ENCODE peak calls at places on chromosomes 16 and 17, in ten cellular contexts. T, R, B, Q, P, E, K, X, L and M are unnamed samples.

GRCh38 chr17:14784997-14785696 is 480.0 kb downstream of the PMP22 start:
- DNase-seq in T (peak; percentile 33), R (no peak), B (no peak), Q (peak; percentile 85), P (no peak), E (peak; percentile 48), K (peak; percentile 7), X (no peak), L (no peak), M (no peak)

GRCh38 chr16:19067349-19068236 is at the start of gene COQ7:
- DNase-seq in T (peak; percentile 98), R (peak; percentile 98), B (peak; percentile 100), Q (peak; percentile 98), P (peak; percentile 91), E (peak; percentile 98), K (peak; percentile 99), X (peak; percentile 94), L (peak; percentile 99), M (peak; percentile 98)

GRCh38 chr17:71987634-71988033 is 133.2 kb upstream of the SOX9 start:
- DNase-seq in T (no peak), R (no peak), B (peak; percentile 24), Q (no peak), P (no peak), E (peak; percentile 93), K (no peak), X (no peak), L (peak; percentile 46), M (no peak)

GRCh38 chr17:8621585-8621984 is 8.9 kb downstream of the MYH10 start:
- DNase-seq in T (no peak), R (no peak), B (peak; percentile 72), Q (no peak), P (no peak), E (no peak), K (no peak), X (no peak), L (no peak), M (no peak)

GRCh38 chr17:19248923-19249574 is 11.9 kb downstream of the EPN2 start:
- DNase-seq in T (no peak), R (no peak), B (peak; percentile 95), Q (no peak), P (no peak), E (peak; percentile 82), K (no peak), X (no peak), L (no peak), M (no peak)

GRCh38 chr16:86074651-86075487 is 175.9 kb downstream of the IRF8 start:
- DNase-seq in T (no peak), R (no peak), B (peak; percentile 48), Q (peak; percentile 88), P (no peak), E (no peak), K (no peak), X (no peak), L (no peak), M (no peak)

GRCh38 chr17:67490471-67490870 is 113.4 kb downstream of the PITPNC1 start:
- DNase-seq in T (no peak), R (no peak), B (no peak), Q (peak; percentile 58), P (no peak), E (no peak), K (no peak), X (no peak), L (no peak), M (no peak)

GRCh38 chr17:71417142-71417541 is 703.7 kb upstream of the SOX9 start:
- DNase-seq in T (no peak), R (no peak), B (no peak), Q (no peak), P (no peak), E (no peak), K (no peak), X (no peak), L (no peak), M (no peak)

GRCh38 chr17:40293363-40293762 is 5.7 kb downstream of the CDC6 start:
- DNase-seq in T (no peak), R (no peak), B (no peak), Q (no peak), P (no peak), E (no peak), K (no peak), X (no peak), L (no peak), M (no peak)

GRCh38 chr16:1430759-1431496 is at the start of gene PERCC1:
- DNase-seq in T (no peak), R (no peak), B (no peak), Q (no peak), P (no peak), E (peak; percentile 21), K (no peak), X (no peak), L (no peak), M (no peak)

GRCh38 chr17:19273731-19274130 is 36.6 kb downstream of the EPN2 start:
- DNase-seq in T (no peak), R (no peak), B (no peak), Q (no peak), P (no peak), E (no peak), K (no peak), X (no peak), L (no peak), M (no peak)

GRCh38 chr17:81926451-81927144 is 937 bp downstream of the MAFG start:
- DNase-seq in T (peak; percentile 54), R (peak; percentile 87), B (peak; percentile 82), Q (peak; percentile 91), P (no peak), E (peak; percentile 74), K (no peak), X (no peak), L (peak; percentile 71), M (peak; percentile 67)

GRCh38 chr17:75749545-75750389 is 15.2 kb downstream of the GALK1 start:
- DNase-seq in T (peak; percentile 95), R (peak; percentile 90), B (peak; percentile 46), Q (peak; percentile 98), P (no peak), E (peak; percentile 79), K (peak; percentile 76), X (peak; percentile 79), L (peak; percentile 55), M (peak; percentile 72)

DNA sequence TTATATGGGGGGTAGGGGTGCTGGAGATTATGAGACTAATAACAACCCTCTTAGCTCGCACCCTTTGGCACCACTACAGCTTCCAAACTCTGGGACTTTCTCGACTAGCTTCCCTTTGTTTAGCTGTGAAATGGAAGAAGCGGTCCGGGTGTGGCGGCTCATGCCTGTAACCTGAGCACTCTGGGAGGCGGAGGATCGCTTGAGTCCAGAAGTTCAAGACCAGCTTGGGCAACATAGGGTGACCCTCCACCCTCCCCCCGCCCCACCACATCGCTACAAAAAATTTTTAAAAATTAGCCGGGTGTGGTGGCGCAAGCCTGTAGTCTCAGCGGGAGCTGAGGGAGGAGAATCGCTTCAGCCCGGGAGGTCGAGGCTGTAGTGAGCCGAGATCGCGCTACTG is 807 bp upstream of the CDH3 start:
- DNase-seq in T (no peak), R (no peak), B (no peak), Q (peak; percentile 84), P (no peak), E (no peak), K (no peak), X (no peak), L (no peak), M (no peak)
- H3K27ac ChIP-seq in T (no peak overlapping the region), R (no peak overlapping the region), B (no peak overlapping the region), Q (no peak overlapping the region), P (peak overlapping the region; percentile 94), E (peak overlapping the region; percentile 45), K (no peak overlapping the region), X (no peak overlapping the region), L (peak overlapping the region; percentile 82), M (no peak overlapping the region)

GRCh38 chr17:13114601-13115024 is 96.8 kb upstream of the ELAC2 start:
- DNase-seq in T (no peak), R (peak; percentile 37), B (peak; percentile 79), Q (peak; percentile 89), P (no peak), E (peak; percentile 71), K (no peak), X (no peak), L (peak; percentile 56), M (no peak)
- H3K27ac ChIP-seq in T (no peak overlapping the region), R (no peak overlapping the region), B (no peak overlapping the region), Q (no peak overlapping the region), P (no peak overlapping the region), E (no peak overlapping the region), K (no peak overlapping the region), X (no peak overlapping the region), L (no peak overlapping the region), M (no peak overlapping the region)

DNA sequence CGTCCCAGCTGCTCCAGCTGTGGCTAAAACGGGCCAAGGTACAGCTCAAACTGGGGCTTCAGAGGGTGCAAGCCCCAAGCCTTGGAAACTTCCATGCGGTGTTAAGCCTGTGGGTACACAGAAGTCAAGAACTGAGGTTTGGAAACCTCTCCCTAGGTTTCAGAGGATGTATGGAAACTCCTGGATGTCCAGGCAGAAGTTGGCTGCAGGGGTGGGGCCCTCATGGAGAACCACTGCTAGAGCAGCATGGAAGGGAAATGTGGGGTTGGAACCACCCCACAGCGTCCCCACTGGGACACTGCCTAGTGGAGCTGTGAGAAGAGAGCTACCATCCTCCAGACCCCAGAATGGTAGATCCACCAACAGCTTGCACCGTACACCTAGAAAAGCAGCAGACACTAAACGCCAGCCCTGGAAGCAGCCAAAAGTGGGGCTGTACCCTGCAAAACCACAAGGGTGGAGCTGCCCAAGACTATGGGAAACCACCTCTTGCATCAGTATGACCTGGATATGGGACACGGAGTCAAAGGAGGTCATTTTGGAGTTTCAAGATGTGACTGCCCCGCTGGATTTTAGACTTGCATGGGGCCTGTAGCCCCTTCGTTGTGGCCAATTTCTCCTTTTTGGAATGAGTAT is 2.2 kb downstream of the SDR42E1 start:
- DNase-seq in T (no peak), R (no peak), B (no peak), Q (no peak), P (no peak), E (no peak), K (no peak), X (no peak), L (no peak), M (no peak)
- H3K27ac ChIP-seq in T (no peak overlapping the region), R (no peak overlapping the region), B (no peak overlapping the region), Q (no peak overlapping the region), P (no peak overlapping the region), E (no peak overlapping the region), K (no peak overlapping the region), X (no peak overlapping the region), L (no peak overlapping the region), M (no peak overlapping the region)

GRCh38 chr16:17989255-17989654 is 347.3 kb downstream of the NPIPA8 start:
- DNase-seq in T (no peak), R (no peak), B (no peak), Q (no peak), P (no peak), E (no peak), K (no peak), X (no peak), L (no peak), M (no peak)

GRCh38 chr16:17994027-17994426 is 342.5 kb downstream of the NPIPA8 start:
- DNase-seq in T (no peak), R (no peak), B (no peak), Q (no peak), P (no peak), E (no peak), K (no peak), X (no peak), L (no peak), M (no peak)

DNA sequence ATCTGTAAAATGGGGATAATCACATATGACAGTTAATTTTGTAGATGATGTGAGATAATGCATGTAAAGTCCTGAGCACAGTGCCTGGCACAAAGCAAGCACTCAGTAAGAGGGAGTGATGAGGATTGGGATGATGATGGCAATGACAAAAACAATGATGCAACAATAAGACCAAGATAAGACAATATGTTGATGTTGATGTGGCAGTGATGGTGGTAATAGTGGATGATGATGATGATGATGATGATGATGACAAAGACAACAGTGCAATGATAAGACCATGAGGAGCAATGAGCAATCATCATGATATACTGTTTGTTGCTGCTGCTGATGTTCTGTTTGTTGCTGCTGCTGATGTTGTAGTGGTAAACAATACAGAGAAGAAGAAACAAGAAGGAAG is 344.1 kb downstream of the NPIPA8 start:
- DNase-seq in T (no peak), R (no peak), B (no peak), Q (no peak), P (no peak), E (no peak), K (no peak), X (no peak), L (no peak), M (no peak)
- H3K27ac ChIP-seq in T (no peak overlapping the region), R (no peak overlapping the region), B (no peak overlapping the region), Q (no peak overlapping the region), P (no peak overlapping the region), E (no peak overlapping the region), K (no peak overlapping the region), X (no peak overlapping the region), L (no peak overlapping the region), M (no peak overlapping the region)